ENCODE peak calls at places on chromosomes 6 and 20, in nine cellular contexts. G, F, V, B, H, X, E, W and R are unnamed samples.

GRCh38 chr6:89264296-89264695 is 47.1 kb upstream of the GABRR1 start:
- DNase-seq in G (no peak), F (no peak), V (no peak), B (no peak), H (no peak), X (no peak), E (no peak), W (no peak), R (no peak)

GRCh38 chr6:147941143-147941542 is 401.5 kb upstream of the SASH1 start:
- DNase-seq in G (no peak), F (no peak), V (no peak), B (peak), H (no peak), X (no peak), E (no peak), W (no peak), R (peak)

GRCh38 chr20:31602430-31602778 is 2.7 kb upstream of the ID1 start:
- DNase-seq in G (no peak), F (no peak), V (no peak), B (no peak), H (no peak), X (no peak), E (no peak), W (no peak), R (no peak)

GRCh38 chr6:101462576-101462975 is 69.1 kb downstream of the GRIK2 start:
- DNase-seq in G (no peak), F (no peak), V (no peak), B (no peak), H (no peak), X (no peak), E (no peak), W (no peak), R (no peak)

GRCh38 chr20:63126876-63127699 is 88.8 kb downstream of the YTHDF1 start:
- DNase-seq in G (no peak), F (no peak), V (no peak), B (no peak), H (no peak), X (no peak), E (no peak), W (no peak), R (no peak)

GRCh38 chr6:74741608-74742007 is 464.2 kb downstream of the COL12A1 start:
- DNase-seq in G (no peak), F (no peak), V (no peak), B (no peak), H (no peak), X (peak), E (no peak), W (no peak), R (no peak)

GRCh38 chr20:9054176-9054575 is 14.7 kb upstream of the PLCB4 start:
- DNase-seq in G (no peak), F (no peak), V (no peak), B (no peak), H (no peak), X (no peak), E (no peak), W (no peak), R (no peak)

GRCh38 chr20:3150908-3151307 is 8.8 kb downstream of the FASTKD5 start:
- DNase-seq in G (no peak), F (no peak), V (no peak), B (no peak), H (no peak), X (no peak), E (no peak), W (no peak), R (no peak)

GRCh38 chr20:36071848-36072247 is 82.7 kb upstream of the EPB41L1 start:
- DNase-seq in G (no peak), F (no peak), V (no peak), B (no peak), H (no peak), X (no peak), E (no peak), W (no peak), R (no peak)

GRCh38 chr6:28648035-28648877 is 122.6 kb downstream of the GPX5 start:
- DNase-seq in G (peak), F (peak), V (peak), B (peak), H (no peak), X (peak), E (peak), W (peak), R (peak)

GRCh38 chr20:6074145-6074561 is 20.3 kb upstream of the LRRN4 start:
- DNase-seq in G (no peak), F (peak), V (no peak), B (no peak), H (no peak), X (peak), E (no peak), W (no peak), R (no peak)

GRCh38 chr6:112979830-112980229 is 632.7 kb downstream of the RFPL4B start:
- DNase-seq in G (no peak), F (peak), V (no peak), B (no peak), H (no peak), X (peak), E (no peak), W (no peak), R (peak)

GRCh38 chr6:3911614-3912336 is 62.6 kb downstream of the FAM50B start:
- DNase-seq in G (peak), F (no peak), V (no peak), B (peak), H (no peak), X (no peak), E (peak), W (no peak), R (peak)

GRCh38 chr20:53085720-53086119 is 113.6 kb downstream of the TSHZ2 start:
- DNase-seq in G (no peak), F (no peak), V (no peak), B (no peak), H (no peak), X (no peak), E (no peak), W (no peak), R (no peak)

GRCh38 chr20:373171-373890 is 7.2 kb upstream of the TRIB3 start:
- DNase-seq in G (no peak), F (no peak), V (no peak), B (no peak), H (no peak), X (no peak), E (no peak), W (no peak), R (peak)

GRCh38 chr6:36442671-36443497 is at the start of the genes KCTD20 and PXT1:
- DNase-seq in G (peak), F (peak), V (peak), B (peak), H (peak), X (peak), E (peak), W (peak), R (peak)

GRCh38 chr6:129501401-129502051 is 208.5 kb downstream of the ARHGAP18 start:
- DNase-seq in G (peak), F (no peak), V (no peak), B (peak), H (no peak), X (peak), E (peak), W (no peak), R (peak)

GRCh38 chr6:6825986-6826901 is 237.7 kb downstream of the LY86 start:
- DNase-seq in G (peak), F (no peak), V (no peak), B (no peak), H (no peak), X (peak), E (peak), W (no peak), R (no peak)

GRCh38 chr6:63427951-63428350 is 108.2 kb upstream of the LGSN start:
- DNase-seq in G (no peak), F (no peak), V (no peak), B (no peak), H (no peak), X (no peak), E (no peak), W (no peak), R (no peak)

GRCh38 chr6:169994734-169995133 is 243.3 kb downstream of the ERMARD start:
- DNase-seq in G (no peak), F (no peak), V (no peak), B (no peak), H (no peak), X (no peak), E (no peak), W (no peak), R (no peak)

GRCh38 chr6:105364243-105364642 is 38.6 kb downstream of the PREP start:
- DNase-seq in G (no peak), F (no peak), V (no peak), B (no peak), H (no peak), X (no peak), E (no peak), W (no peak), R (no peak)

GRCh38 chr6:135568366-135568765 is 70.8 kb upstream of the AHI1 start:
- DNase-seq in G (peak), F (no peak), V (no peak), B (peak), H (peak), X (no peak), E (peak), W (peak), R (no peak)

GRCh38 chr20:33404281-33404680 is 3.0 kb upstream of the CDK5RAP1 start:
- DNase-seq in G (no peak), F (no peak), V (no peak), B (no peak), H (no peak), X (no peak), E (no peak), W (no peak), R (no peak)

GRCh38 chr6:156167289-156168076 is 609.7 kb upstream of the ARID1B start:
- DNase-seq in G (peak), F (no peak), V (no peak), B (no peak), H (no peak), X (peak), E (peak), W (no peak), R (no peak)

GRCh38 chr20:32544260-32544722 is 40.8 kb downstream of the NOL4L start:
- DNase-seq in G (no peak), F (no peak), V (no peak), B (no peak), H (no peak), X (peak), E (no peak), W (no peak), R (no peak)

GRCh38 chr6:157253017-157253416 is 70.3 kb downstream of the TMEM242 start:
- DNase-seq in G (no peak), F (no peak), V (no peak), B (no peak), H (no peak), X (no peak), E (peak), W (no peak), R (no peak)

GRCh38 chr6:17600527-17601388 is 656 bp downstream of the FAM8A1 start:
- DNase-seq in G (peak), F (peak), V (peak), B (no peak), H (peak), X (peak), E (peak), W (peak), R (no peak)

GRCh38 chr6:167826230-167827061 is at the start of gene AFDN:
- DNase-seq in G (peak), F (peak), V (peak), B (no peak), H (peak), X (peak), E (peak), W (peak), R (peak)

GRCh38 chr6:30096829-30097228 is 16.1 kb downstream of the TRIM31 start:
- DNase-seq in G (no peak), F (no peak), V (no peak), B (no peak), H (no peak), X (no peak), E (no peak), W (no peak), R (no peak)

GRCh38 chr20:38840053-38840893 is 34.8 kb downstream of the PPP1R16B start:
- DNase-seq in G (no peak), F (no peak), V (no peak), B (no peak), H (no peak), X (no peak), E (no peak), W (no peak), R (no peak)

GRCh38 chr6:158174514-158174913 is 6.4 kb downstream of the GTF2H5 start:
- DNase-seq in G (no peak), F (no peak), V (no peak), B (peak), H (no peak), X (no peak), E (peak), W (no peak), R (no peak)

GRCh38 chr6:31900917-31901414 is 920 bp downstream of the ZBTB12 start:
- DNase-seq in G (peak), F (no peak), V (no peak), B (no peak), H (no peak), X (peak), E (peak), W (no peak), R (no peak)

GRCh38 chr20:9397928-9398327 is 116.5 kb upstream of the LAMP5 start:
- DNase-seq in G (no peak), F (no peak), V (no peak), B (no peak), H (no peak), X (no peak), E (no peak), W (no peak), R (no peak)

GRCh38 chr6:30500421-30501069 is 11.2 kb downstream of the HLA-E start:
- DNase-seq in G (no peak), F (no peak), V (no peak), B (no peak), H (no peak), X (no peak), E (no peak), W (peak), R (no peak)